ENCODE peak calls at places on chromosome 18, in nine cellular contexts. W is CD4-positive, alpha-beta memory T cell; T is astrocyte; D is transverse colon; G is prostate gland; L is right lobe of liver; Z is spleen; V is breast epithelium; O is aorta. E is an unnamed sample.

GRCh38 chr18:5546660-5547059 is 2.9 kb upstream of the EPB41L3 start:
- DNase-seq in W (no peak), T (peak), D (no peak), G (no peak), L (no peak), Z (no peak), V (no peak), O (no peak), E (no peak)

GRCh38 chr18:62144338-62144737 is 42.5 kb downstream of the PIGN start:
- DNase-seq in W (no peak), T (no peak), D (no peak), G (no peak), L (no peak), Z (no peak), V (no peak), O (no peak), E (no peak)

GRCh38 chr18:59691046-59691395 is 6.2 kb downstream of the CCBE1 start:
- DNase-seq in W (no peak), T (peak), D (no peak), G (no peak), L (no peak), Z (no peak), V (no peak), O (no peak), E (no peak)

GRCh38 chr18:74652392-74652988 is 54.8 kb downstream of the ZNF407 start:
- DNase-seq in W (peak), T (peak), D (no peak), G (no peak), L (no peak), Z (no peak), V (no peak), O (no peak), E (no peak)

GRCh38 chr18:59779979-59780378 is 82.8 kb upstream of the CCBE1 start:
- DNase-seq in W (no peak), T (peak), D (no peak), G (no peak), L (no peak), Z (no peak), V (no peak), O (no peak), E (no peak)

GRCh38 chr18:36780748-36781147 is 48.1 kb downstream of the TPGS2 start:
- DNase-seq in W (no peak), T (peak), D (no peak), G (no peak), L (no peak), Z (no peak), V (no peak), O (no peak), E (no peak)

GRCh38 chr18:51559902-51560287 is 362.4 kb upstream of the MEX3C start:
- DNase-seq in W (no peak), T (no peak), D (no peak), G (no peak), L (no peak), Z (no peak), V (no peak), O (no peak), E (no peak)

GRCh38 chr18:37393945-37394609 is 171.5 kb downstream of the CELF4 start:
- DNase-seq in W (no peak), T (peak), D (peak), G (no peak), L (peak), Z (peak), V (no peak), O (peak), E (peak)

GRCh38 chr18:12589419-12589818 is 68.5 kb downstream of the SPIRE1 start:
- DNase-seq in W (no peak), T (no peak), D (no peak), G (peak), L (no peak), Z (no peak), V (no peak), O (no peak), E (no peak)

GRCh38 chr18:9859232-9859631 is 26.5 kb upstream of the TXNDC2 start:
- DNase-seq in W (no peak), T (no peak), D (no peak), G (no peak), L (no peak), Z (no peak), V (no peak), O (no peak), E (no peak)

GRCh38 chr18:75023473-75023872 is 185.5 kb downstream of the PTGR3 start:
- DNase-seq in W (no peak), T (no peak), D (no peak), G (no peak), L (no peak), Z (no peak), V (no peak), O (no peak), E (no peak)

GRCh38 chr18:75127143-75128021 is 81.6 kb downstream of the PTGR3 start:
- DNase-seq in W (no peak), T (no peak), D (peak), G (no peak), L (no peak), Z (peak), V (no peak), O (no peak), E (no peak)

GRCh38 chr18:32469691-32470131 is 971 bp downstream of the GAREM1 start:
- DNase-seq in W (no peak), T (peak), D (no peak), G (no peak), L (no peak), Z (no peak), V (no peak), O (no peak), E (no peak)

GRCh38 chr18:33184178-33184577 is 256.3 kb downstream of the CCDC178 start:
- DNase-seq in W (no peak), T (no peak), D (no peak), G (no peak), L (no peak), Z (no peak), V (no peak), O (no peak), E (no peak)

GRCh38 chr18:64546451-64546850 is 397.6 kb upstream of the LINC00305 start:
- DNase-seq in W (no peak), T (no peak), D (no peak), G (no peak), L (no peak), Z (no peak), V (no peak), O (no peak), E (no peak)

GRCh38 chr18:74645717-74646116 is 48.0 kb downstream of the ZNF407 start:
- DNase-seq in W (no peak), T (peak), D (no peak), G (no peak), L (no peak), Z (no peak), V (no peak), O (no peak), E (no peak)

GRCh38 chr18:10010611-10011015 is 96.8 kb downstream of the VAPA start:
- DNase-seq in W (no peak), T (peak), D (peak), G (peak), L (no peak), Z (no peak), V (no peak), O (peak), E (no peak)

GRCh38 chr18:67094123-67094522 is 422.4 kb downstream of the DSEL start:
- DNase-seq in W (no peak), T (no peak), D (no peak), G (no peak), L (no peak), Z (no peak), V (no peak), O (no peak), E (no peak)

GRCh38 chr18:54766631-54767030 is 61.6 kb upstream of the RAB27B start:
- DNase-seq in W (no peak), T (peak), D (no peak), G (no peak), L (no peak), Z (no peak), V (no peak), O (no peak), E (no peak)
- H3K27ac ChIP-seq in W (no peak), T (no peak), D (no peak), G (peak), L (no peak), Z (no peak), V (no peak), O (no peak), E (no peak)

DNA sequence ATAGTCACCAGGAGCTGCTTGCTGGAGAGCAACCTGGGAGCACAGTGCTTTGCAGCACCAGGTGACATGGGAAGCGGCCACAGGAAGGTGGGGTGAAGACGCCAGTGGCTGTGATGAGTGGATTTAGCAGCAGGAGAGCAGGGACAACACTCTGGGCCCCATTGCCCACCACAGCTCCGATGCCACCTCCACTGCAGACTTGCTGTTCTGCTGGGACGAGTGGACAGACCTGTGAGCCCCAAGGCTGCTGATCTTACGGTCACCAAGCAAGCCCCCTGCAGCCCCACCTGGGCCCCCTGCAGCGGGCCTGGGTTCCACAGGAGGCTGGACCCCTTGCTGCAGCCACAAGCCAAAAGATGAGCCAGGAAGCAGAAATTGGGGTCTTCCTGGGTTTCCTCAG is 73.7 kb downstream of the CTIF start:
- DNase-seq in W (no peak), T (no peak), D (no peak), G (no peak), L (no peak), Z (peak), V (no peak), O (peak), E (no peak)
- H3K27ac ChIP-seq in W (no peak), T (no peak), D (no peak), G (no peak), L (no peak), Z (no peak), V (no peak), O (no peak), E (peak)

GRCh38 chr18:24227976-24228660 is 89.3 kb downstream of the CABYR start:
- DNase-seq in W (no peak), T (peak), D (no peak), G (no peak), L (no peak), Z (no peak), V (no peak), O (no peak), E (no peak)
- H3K27ac ChIP-seq in W (no peak), T (peak), D (no peak), G (no peak), L (no peak), Z (no peak), V (no peak), O (no peak), E (peak)

DNA sequence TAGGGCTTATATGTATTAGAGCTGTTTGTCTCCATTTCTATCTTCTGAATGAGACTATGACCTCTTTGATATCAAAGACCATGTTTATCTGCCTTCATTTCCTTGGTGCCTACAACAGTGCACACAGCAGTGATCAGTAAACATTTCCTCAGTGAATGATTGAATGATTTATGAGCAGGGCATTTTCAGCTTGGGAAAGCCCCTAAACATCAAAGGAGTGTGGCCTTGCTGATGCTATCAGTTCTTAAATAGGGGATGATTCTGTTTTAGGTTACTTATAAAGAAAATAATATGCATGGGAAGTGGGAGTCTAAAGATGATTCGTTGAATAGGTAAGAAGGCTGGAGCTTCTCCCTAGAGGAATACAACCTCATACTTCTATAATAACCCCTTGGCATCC is 425.3 kb downstream of the ZNF521 start:
- DNase-seq in W (no peak), T (no peak), D (no peak), G (no peak), L (no peak), Z (no peak), V (no peak), O (no peak), E (no peak)
- H3K27ac ChIP-seq in W (no peak), T (no peak), D (no peak), G (no peak), L (no peak), Z (no peak), V (no peak), O (no peak), E (no peak)

GRCh38 chr18:3983351-3983969 is 471.6 kb downstream of the DLGAP1 start:
- DNase-seq in W (no peak), T (peak), D (no peak), G (no peak), L (no peak), Z (no peak), V (no peak), O (no peak), E (no peak)
- H3K27ac ChIP-seq in W (no peak), T (peak), D (no peak), G (no peak), L (no peak), Z (no peak), V (no peak), O (no peak), E (no peak)

DNA sequence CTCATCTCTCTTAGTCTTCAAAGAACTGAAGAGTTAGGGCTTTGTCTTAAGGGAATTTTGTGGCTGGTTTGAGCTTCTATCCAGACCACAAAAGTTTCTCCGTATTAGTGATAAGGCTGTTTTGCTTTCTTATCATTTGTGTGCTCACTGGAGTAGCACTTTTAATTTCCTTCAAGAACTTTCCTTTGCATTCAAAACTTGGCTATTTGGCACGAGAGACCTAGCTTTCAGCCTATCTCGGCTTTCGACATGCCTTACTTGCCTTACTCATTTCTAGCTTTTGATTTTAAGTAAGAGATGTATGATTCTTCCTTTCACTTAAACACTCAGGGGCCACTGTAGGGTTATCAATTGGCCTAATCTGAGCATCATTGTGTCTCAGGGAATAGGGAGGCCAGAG is 29.9 kb downstream of the HDHD2 start:
- DNase-seq in W (no peak), T (peak), D (no peak), G (no peak), L (no peak), Z (no peak), V (no peak), O (no peak), E (no peak)
- H3K27ac ChIP-seq in W (no peak), T (no peak), D (no peak), G (no peak), L (no peak), Z (no peak), V (no peak), O (no peak), E (no peak)

DNA sequence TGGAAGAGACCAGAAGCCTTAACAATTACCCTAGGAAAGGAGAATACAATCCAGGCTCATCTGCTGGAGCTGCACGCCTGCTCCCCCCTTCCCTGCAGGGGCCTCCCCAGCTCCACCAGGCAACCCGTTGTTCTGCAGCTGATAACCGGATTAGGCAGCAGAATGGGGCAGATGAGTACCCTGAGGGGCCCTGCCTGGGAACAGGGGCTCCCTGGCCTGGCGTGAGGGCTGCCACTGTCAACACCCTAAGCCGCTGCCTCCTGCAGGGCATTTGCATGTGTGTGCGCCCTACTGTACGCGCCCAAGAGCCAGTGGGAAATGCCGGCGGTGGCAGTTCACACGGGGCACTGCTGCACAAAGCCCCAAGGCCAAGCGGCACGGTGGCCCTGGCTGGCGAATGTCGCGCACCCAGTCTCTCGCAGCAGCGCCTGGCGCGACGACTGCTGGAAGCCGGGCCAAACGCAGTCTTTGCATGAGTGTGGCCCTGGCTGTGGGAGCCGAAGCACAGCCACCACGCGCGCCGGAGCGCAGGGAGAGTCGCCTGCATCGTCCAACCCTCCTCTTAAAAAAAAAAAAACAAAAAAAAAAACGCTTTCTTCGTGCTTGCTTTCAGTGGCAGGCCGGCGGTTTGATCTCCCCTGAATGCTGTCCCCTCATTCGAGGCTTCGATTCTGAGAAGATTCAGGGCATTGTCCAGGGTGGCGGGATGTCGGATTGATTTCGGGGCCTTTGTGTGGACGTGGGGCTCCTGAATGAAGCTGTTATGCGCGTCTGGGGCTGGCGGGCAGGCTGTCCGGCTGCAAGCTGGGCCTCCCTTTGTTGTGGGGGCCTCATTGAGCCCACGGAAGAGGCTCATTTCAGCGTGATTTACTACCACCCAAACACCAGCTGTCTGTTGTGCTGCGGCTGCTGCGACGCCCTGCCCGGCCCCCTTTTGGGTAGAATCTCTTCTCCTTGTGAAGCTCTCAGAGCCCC is 63.8 kb downstream of the SETBP1 start:
- DNase-seq in W (no peak), T (no peak), D (no peak), G (no peak), L (no peak), Z (peak), V (no peak), O (peak), E (peak)
- H3K27ac ChIP-seq in W (no peak), T (no peak), D (no peak), G (no peak), L (no peak), Z (no peak), V (no peak), O (no peak), E (peak)